ENCODE peak calls at places on chromosome 15, in nine cellular contexts. M is GM12865, G is hepatocyte, L is tibial artery, S is progenitor cell of endocrine pancreas, N is transverse colon, K is IMR-90, U is cardiac muscle cell, E is colonic mucosa. T is an unnamed sample.

GRCh38 chr15:64894395-64895056 is 17.2 kb upstream of the ANKDD1A start:
- DNase-seq in N (peak), S (peak), L (no peak), M (peak), E (peak), K (no peak), G (peak), U (no peak), T (peak)

GRCh38 chr15:77795446-77795845 is 162.7 kb upstream of the LINGO1 start:
- DNase-seq in K (no peak), S (no peak), U (peak), M (no peak), N (no peak), L (no peak), G (no peak), E (no peak), T (no peak)

GRCh38 chr15:39578851-39579486 is 1.9 kb upstream of the THBS1 start:
- DNase-seq in S (no peak), M (no peak), G (no peak), L (no peak), E (no peak), N (no peak), K (peak), U (peak), T (no peak)

GRCh38 chr15:45534821-45535220 is 12.3 kb upstream of the SLC30A4 start:
- DNase-seq in M (no peak), L (no peak), E (no peak), S (no peak), G (no peak), N (no peak), U (no peak), K (no peak), T (no peak)

GRCh38 chr15:48520376-48521155 is 124.9 kb downstream of the FBN1 start:
- DNase-seq in L (no peak), G (no peak), M (no peak), N (no peak), U (no peak), K (no peak), S (no peak), E (no peak), T (no peak)

GRCh38 chr15:38945551-38946298 is 381.1 kb upstream of the RASGRP1 start:
- DNase-seq in N (no peak), K (no peak), L (no peak), U (no peak), E (no peak), M (no peak), S (no peak), G (no peak), T (no peak)

GRCh38 chr15:94021621-94022320 is 209.6 kb upstream of the MCTP2 start:
- DNase-seq in E (no peak), K (no peak), L (no peak), U (no peak), S (no peak), G (no peak), M (no peak), N (no peak), T (no peak)

GRCh38 chr15:58795825-58796224 is 24.7 kb downstream of the MINDY2 start:
- DNase-seq in N (no peak), M (no peak), K (no peak), L (no peak), E (no peak), U (no peak), S (no peak), G (no peak), T (no peak)

GRCh38 chr15:89813381-89814111 is 1.1 kb downstream of the ANPEP start:
- DNase-seq in M (no peak), S (no peak), E (no peak), N (no peak), U (no peak), K (no peak), L (no peak), G (no peak), T (no peak)

GRCh38 chr15:57649138-57649537 is 57.4 kb upstream of the POLR2M start:
- DNase-seq in L (no peak), N (no peak), M (no peak), G (no peak), S (no peak), U (peak), K (no peak), E (no peak), T (no peak)

GRCh38 chr15:40743921-40744809 is 10.9 kb downstream of the RMDN3 start:
- DNase-seq in L (no peak), E (peak), M (no peak), G (peak), U (peak), S (no peak), N (no peak), K (peak), T (no peak)
- TF ChIP-seq CTCF in L (no peak), E (no peak), M (no peak), G (no peak), U (peak), S (peak), N (no peak), K (no peak), T (no peak)

GRCh38 chr15:61390138-61390537 is 161.0 kb upstream of the RORA start:
- DNase-seq in N (no peak), M (peak), G (no peak), U (no peak), E (no peak), S (no peak), K (no peak), L (no peak), T (no peak)
- TF ChIP-seq CTCF in N (no peak), M (no peak), G (no peak), U (no peak), E (no peak), S (no peak), K (no peak), L (no peak), T (no peak)

GRCh38 chr15:70876683-70877082 is 15.6 kb downstream of the THAP10 start:
- DNase-seq in N (no peak), E (no peak), U (no peak), L (no peak), S (no peak), K (no peak), G (no peak), M (no peak), T (no peak)

GRCh38 chr15:70879386-70879785 is 12.8 kb downstream of the THAP10 start:
- DNase-seq in K (peak), L (no peak), G (no peak), U (peak), N (no peak), M (no peak), E (no peak), S (no peak), T (no peak)

GRCh38 chr15:70873232-70874054 is 18.8 kb downstream of the THAP10 start:
- DNase-seq in K (no peak), G (no peak), M (no peak), E (no peak), S (no peak), L (no peak), N (no peak), U (no peak), T (no peak)

GRCh38 chr15:70876011-70876410 is 16.2 kb downstream of the THAP10 start:
- DNase-seq in K (no peak), S (no peak), N (no peak), G (no peak), L (no peak), M (peak), U (no peak), E (no peak), T (no peak)

GRCh38 chr15:70875001-70875782 is 17.0 kb downstream of the THAP10 start:
- DNase-seq in L (no peak), M (no peak), E (no peak), K (peak), S (no peak), U (peak), G (peak), N (no peak), T (no peak)
- TF ChIP-seq CTCF in L (peak), M (peak), E (peak), K (peak), S (peak), U (peak), G (peak), N (no peak), T (no peak)

DNA sequence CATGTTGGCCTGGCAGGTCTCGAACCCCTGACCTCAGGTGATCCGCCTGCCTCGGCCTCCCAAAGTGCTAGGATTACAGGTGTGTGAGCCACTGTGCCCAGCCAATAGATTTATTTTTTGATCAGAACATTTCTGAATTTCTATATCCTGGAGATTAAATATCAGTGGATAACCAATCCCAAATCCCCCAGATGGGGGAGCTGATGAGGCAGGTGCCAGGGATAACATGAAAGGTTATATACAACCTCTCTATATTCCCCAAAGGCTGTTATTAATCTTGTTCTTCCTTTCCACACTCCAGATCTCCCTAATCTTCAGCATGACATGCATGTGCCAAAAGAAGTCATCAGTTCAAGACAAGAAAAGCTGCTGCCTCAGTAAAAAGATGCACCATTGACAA is 112.3 kb downstream of the WDR76 start:
- DNase-seq in G (no peak), E (peak), U (peak), K (peak), N (peak), S (no peak), L (no peak), M (no peak), T (no peak)
- TF ChIP-seq CTCF in G (peak), E (peak), U (peak), K (peak), N (no peak), S (peak), L (no peak), M (peak), T (no peak)

DNA sequence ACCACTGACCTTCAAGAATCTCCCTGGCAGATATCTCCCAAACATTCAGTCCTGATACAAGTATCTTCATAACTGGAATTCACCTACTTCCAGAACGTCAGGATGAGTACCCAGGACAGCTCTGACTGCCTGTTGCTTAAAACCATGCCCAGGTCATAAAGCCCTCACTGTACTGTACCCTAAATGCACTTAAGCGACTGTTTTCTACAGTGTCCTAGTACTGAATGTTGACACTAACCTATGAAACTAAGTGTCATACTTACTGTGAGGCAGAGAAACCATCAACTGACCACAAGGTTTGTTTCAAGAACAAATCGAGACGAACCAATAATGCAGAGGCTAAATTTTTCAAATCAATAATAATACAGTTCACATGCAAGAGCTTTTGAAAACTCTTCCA is 178.7 kb upstream of the NSMCE3 start:
- DNase-seq in U (no peak), K (no peak), L (no peak), G (no peak), S (no peak), N (no peak), M (peak), E (no peak), T (no peak)
- TF ChIP-seq CTCF in U (no peak), K (no peak), L (no peak), G (no peak), S (no peak), N (no peak), M (no peak), E (no peak), T (no peak)

DNA sequence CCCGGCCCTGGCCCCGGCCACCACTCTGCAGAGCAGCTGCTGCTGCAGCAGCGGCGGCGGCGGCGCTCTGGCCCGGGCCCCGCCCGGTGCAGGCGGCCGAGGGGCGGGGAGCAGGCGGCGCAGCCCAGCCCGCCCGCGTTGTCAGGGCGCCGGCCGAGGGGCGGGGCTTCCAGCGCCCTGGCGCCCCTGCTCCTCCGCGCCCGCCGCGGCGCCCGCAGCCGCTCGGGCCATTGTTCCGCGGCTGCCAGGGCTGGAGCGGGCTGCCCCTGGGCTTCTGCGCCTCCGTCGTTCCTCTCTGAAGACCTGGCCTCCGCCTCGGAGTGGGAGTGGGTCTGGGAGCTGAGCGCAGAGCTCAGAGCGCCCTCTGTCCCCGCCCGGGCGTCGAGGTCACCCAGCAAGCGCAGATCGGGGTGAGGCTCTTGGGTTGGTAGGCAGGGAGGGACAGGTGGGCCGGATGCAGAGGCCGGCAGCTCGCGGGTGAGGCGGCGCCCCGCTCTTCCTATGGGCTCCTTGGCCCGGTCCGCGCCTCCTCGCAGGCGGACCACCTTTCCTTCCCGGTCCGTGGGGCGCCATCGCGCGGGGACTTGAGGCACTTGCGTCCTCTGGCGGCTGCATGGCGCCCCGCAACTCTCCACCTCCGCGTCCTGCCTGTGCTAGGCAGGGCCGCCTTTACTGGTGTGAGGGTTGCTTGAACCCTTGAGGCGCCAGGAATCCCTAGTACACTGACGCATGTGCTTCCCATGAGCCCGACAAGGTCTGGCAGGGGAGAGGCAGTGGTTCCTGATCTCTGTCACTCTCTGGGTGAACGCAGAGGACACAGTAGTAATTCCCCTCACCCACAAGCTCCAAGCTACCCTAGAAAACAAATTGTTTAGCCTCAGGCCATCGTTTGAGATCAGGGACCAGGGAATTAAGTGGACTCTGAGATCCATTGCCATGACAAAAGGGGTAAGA is at the start of gene LPCAT4:
- DNase-seq in E (peak), K (peak), G (peak), U (peak), L (peak), S (peak), N (peak), M (peak), T (peak)
- TF ChIP-seq CTCF in E (peak), K (peak), G (peak), U (peak), L (peak), S (peak), N (peak), M (peak), T (peak)

DNA sequence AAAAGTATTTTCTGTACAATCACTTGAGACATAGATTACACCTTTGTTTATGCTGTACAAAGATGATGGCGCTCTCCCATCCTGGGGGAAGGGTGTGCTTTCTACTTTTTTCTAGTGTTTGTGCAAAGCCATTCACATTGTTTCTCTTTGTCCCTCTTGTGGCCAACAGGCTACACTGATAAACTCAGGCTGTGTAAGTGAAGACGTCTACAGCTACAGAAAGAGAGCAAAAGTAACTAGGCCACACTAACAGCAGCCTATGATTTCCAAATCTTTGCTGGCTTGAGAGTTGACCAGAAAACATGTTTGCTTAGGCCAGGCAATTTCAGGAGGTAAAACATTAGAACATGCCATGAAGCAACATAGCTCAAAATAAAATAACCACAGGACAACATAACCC is 75.1 kb downstream of the FOXB1 start:
- DNase-seq in L (no peak), K (no peak), E (no peak), N (no peak), S (no peak), M (peak), G (no peak), U (peak), T (no peak)
- TF ChIP-seq CTCF in L (no peak), K (no peak), E (no peak), N (no peak), S (peak), M (peak), G (peak), U (peak), T (no peak)

GRCh38 chr15:65917407-65917756 is 48.1 kb downstream of the RAB11A start:
- DNase-seq in K (no peak), M (no peak), E (no peak), U (no peak), G (no peak), N (no peak), S (no peak), L (no peak), T (no peak)

GRCh38 chr15:65917936-65918335 is 48.6 kb downstream of the RAB11A start:
- DNase-seq in K (no peak), N (no peak), E (no peak), S (no peak), G (no peak), M (no peak), L (no peak), U (no peak), T (no peak)

GRCh38 chr15:65914981-65915925 is 46.0 kb downstream of the RAB11A start:
- DNase-seq in E (no peak), G (no peak), M (no peak), U (no peak), L (no peak), N (no peak), K (no peak), S (no peak), T (no peak)

GRCh38 chr15:65916041-65916663 is 46.9 kb downstream of the RAB11A start:
- DNase-seq in U (no peak), G (no peak), E (no peak), N (no peak), K (no peak), S (no peak), L (no peak), M (no peak), T (no peak)

DNA sequence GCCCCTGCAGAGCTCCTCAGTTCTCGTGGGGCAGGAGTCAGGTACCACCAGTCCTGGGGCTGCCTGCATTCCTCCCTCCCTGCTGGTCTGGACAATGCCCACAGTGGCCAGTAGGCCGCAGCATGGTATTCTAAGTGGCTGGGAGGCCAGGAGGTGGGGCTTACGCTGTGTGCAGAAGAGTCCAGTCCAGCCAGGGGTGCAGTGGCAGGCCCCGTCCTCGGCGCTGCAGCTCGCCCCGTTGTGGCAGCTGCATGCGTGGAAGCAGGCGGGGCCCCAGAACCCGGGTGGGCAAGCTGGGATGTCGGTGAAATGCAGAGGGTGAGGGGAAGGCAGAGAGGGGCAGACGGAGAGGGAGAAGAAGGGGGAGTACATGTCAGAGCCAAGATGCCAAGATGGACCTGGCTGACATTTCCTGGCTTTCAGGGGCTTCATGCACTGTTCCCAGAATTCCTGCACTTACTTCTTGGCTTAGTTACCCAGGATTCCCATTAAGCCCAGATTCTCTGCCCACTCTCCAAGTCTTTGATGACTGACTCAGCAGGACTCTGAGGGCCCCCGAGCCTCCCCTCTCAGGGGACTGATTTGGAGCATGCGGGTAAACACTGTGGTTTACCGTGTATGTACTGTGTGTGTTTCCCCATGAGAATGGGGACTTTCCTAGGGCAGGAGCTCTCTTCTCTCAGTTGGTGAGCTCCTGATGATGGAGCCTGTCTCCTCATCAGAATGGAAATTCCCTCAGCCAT is 47.5 kb downstream of the RAB11A start:
- DNase-seq in S (peak), M (peak), U (peak), N (peak), G (peak), E (no peak), L (peak), K (peak), T (peak)
- TF ChIP-seq CTCF in S (peak), M (peak), U (peak), N (peak), G (peak), E (peak), L (peak), K (peak), T (no peak)

GRCh38 chr15:41870689-41871081 is 23.2 kb downstream of the SPTBN5 start:
- DNase-seq in G (no peak), S (no peak), K (peak), M (no peak), L (no peak), N (no peak), E (no peak), U (peak), T (no peak)
- TF ChIP-seq CTCF in G (no peak), S (no peak), K (no peak), M (no peak), L (no peak), N (no peak), E (no peak), U (no peak), T (no peak)

GRCh38 chr15:35470441-35470840 is 75.5 kb downstream of the DPH6 start:
- DNase-seq in G (no peak), S (no peak), U (no peak), K (no peak), E (no peak), M (no peak), L (no peak), N (no peak), T (no peak)
- TF ChIP-seq CTCF in G (no peak), S (no peak), U (no peak), K (no peak), E (no peak), M (no peak), L (no peak), N (no peak), T (no peak)